ENCODE peak calls at places on chromosome 20, in ten cellular contexts. K, B, R, U, H, N, I, T, E and S are unnamed samples.

GRCh38 chr20:35369804-35370203 is 42.0 kb downstream of the UQCC1 start:
- DNase-seq in K (no peak), B (no peak), R (peak; percentile 22), U (no peak), H (no peak), N (no peak), I (no peak), T (no peak), E (no peak), S (no peak)

GRCh38 chr20:4898282-4898681 is 103.0 kb downstream of the SLC23A2 start:
- DNase-seq in K (peak; percentile 21), B (no peak), R (peak; percentile 91), U (no peak), H (no peak), N (no peak), I (no peak), T (peak; percentile 62), E (no peak), S (peak; percentile 26)

GRCh38 chr20:63518351-63518861 is 2.2 kb upstream of the PPDPF start:
- DNase-seq in K (no peak), B (no peak), R (no peak), U (no peak), H (no peak), N (no peak), I (no peak), T (no peak), E (no peak), S (no peak)

GRCh38 chr20:45432294-45432693 is 16.4 kb downstream of the PIGT start:
- DNase-seq in K (no peak), B (no peak), R (no peak), U (no peak), H (no peak), N (no peak), I (no peak), T (no peak), E (no peak), S (no peak)

GRCh38 chr20:15071010-15071808 is 733.8 kb upstream of the FLRT3 start:
- DNase-seq in K (peak; percentile 11), B (no peak), R (no peak), U (no peak), H (no peak), N (no peak), I (no peak), T (no peak), E (no peak), S (no peak)

GRCh38 chr20:32762754-32763201 is 593 bp downstream of the DNMT3B start:
- DNase-seq in K (no peak), B (peak; percentile 29), R (no peak), U (no peak), H (no peak), N (peak; percentile 30), I (no peak), T (peak; percentile 32), E (no peak), S (no peak)

GRCh38 chr20:61135266-61135665 is 116.8 kb upstream of the CDH4 start:
- DNase-seq in K (no peak), B (no peak), R (no peak), U (no peak), H (no peak), N (no peak), I (no peak), T (no peak), E (no peak), S (no peak)

GRCh38 chr20:4267242-4267641 is 251.9 kb upstream of the RNF24 start:
- DNase-seq in K (no peak), B (no peak), R (no peak), U (no peak), H (no peak), N (no peak), I (no peak), T (no peak), E (no peak), S (no peak)

GRCh38 chr20:45629496-45630100 is at the start of gene WFDC10A:
- DNase-seq in K (peak; percentile 19), B (peak; percentile 40), R (peak; percentile 72), U (peak; percentile 10), H (no peak), N (peak; percentile 44), I (no peak), T (peak; percentile 54), E (no peak), S (peak; percentile 69)

GRCh38 chr20:50348118-50348517 is 157.5 kb downstream of the CEBPB start:
- DNase-seq in K (no peak), B (no peak), R (no peak), U (no peak), H (no peak), N (no peak), I (no peak), T (no peak), E (peak; percentile 87), S (no peak)

GRCh38 chr20:58146761-58147160 is 81.7 kb downstream of the ANKRD60 start:
- DNase-seq in K (no peak), B (no peak), R (no peak), U (no peak), H (no peak), N (no peak), I (no peak), T (no peak), E (peak; percentile 64), S (no peak)

GRCh38 chr20:50701055-50701963 is 10.0 kb upstream of the RIPOR3 start:
- DNase-seq in K (no peak), B (no peak), R (peak; percentile 18), U (no peak), H (no peak), N (no peak), I (no peak), T (no peak), E (no peak), S (no peak)

GRCh38 chr20:8627386-8628030 is 441.4 kb upstream of the PLCB4 start:
- DNase-seq in K (no peak), B (no peak), R (no peak), U (no peak), H (no peak), N (no peak), I (no peak), T (no peak), E (no peak), S (no peak)

GRCh38 chr20:1273366-1273765 is 7.3 kb downstream of the SNPH start:
- DNase-seq in K (no peak), B (no peak), R (peak; percentile 78), U (no peak), H (no peak), N (no peak), I (no peak), T (no peak), E (no peak), S (no peak)

GRCh38 chr20:19251506-19251905 is 39.1 kb downstream of the SLC24A3 start:
- DNase-seq in K (no peak), B (no peak), R (no peak), U (no peak), H (no peak), N (no peak), I (no peak), T (peak; percentile 12), E (no peak), S (no peak)

GRCh38 chr20:37165031-37165430 is 14.1 kb upstream of the RPN2 start:
- DNase-seq in K (no peak), B (no peak), R (no peak), U (no peak), H (no peak), N (no peak), I (no peak), T (no peak), E (no peak), S (no peak)

GRCh38 chr20:4366076-4366475 is 350.7 kb upstream of the RNF24 start:
- DNase-seq in K (no peak), B (no peak), R (no peak), U (no peak), H (no peak), N (no peak), I (no peak), T (no peak), E (no peak), S (no peak)

GRCh38 chr20:18857640-18858039 is 44.1 kb downstream of the SCP2D1 start:
- DNase-seq in K (no peak), B (no peak), R (peak; percentile 88), U (no peak), H (no peak), N (no peak), I (no peak), T (no peak), E (no peak), S (no peak)

GRCh38 chr20:21106171-21106694 is at the start of gene LINC00237:
- DNase-seq in K (no peak), B (no peak), R (no peak), U (no peak), H (no peak), N (no peak), I (no peak), T (no peak), E (no peak), S (no peak)

GRCh38 chr20:38825901-38826625 is 20.6 kb downstream of the PPP1R16B start:
- DNase-seq in K (peak; percentile 19), B (no peak), R (peak; percentile 62), U (no peak), H (no peak), N (no peak), I (no peak), T (no peak), E (no peak), S (peak; percentile 15)

GRCh38 chr20:32227744-32228688 is 20.3 kb downstream of the POFUT1 start:
- DNase-seq in K (no peak), B (no peak), R (no peak), U (no peak), H (no peak), N (no peak), I (no peak), T (peak; percentile 90), E (no peak), S (no peak)

GRCh38 chr20:8519887-8520286 is 387.8 kb downstream of the PLCB1 start:
- DNase-seq in K (no peak), B (no peak), R (no peak), U (no peak), H (no peak), N (no peak), I (no peak), T (no peak), E (no peak), S (no peak)

GRCh38 chr20:33676121-33676520 is 1.9 kb upstream of the NECAB3 start:
- DNase-seq in K (no peak), B (no peak), R (no peak), U (no peak), H (no peak), N (no peak), I (no peak), T (no peak), E (no peak), S (no peak)

GRCh38 chr20:3047486-3048419 is 1.9 kb downstream of the MRPS26 start:
- DNase-seq in K (no peak), B (no peak), R (no peak), U (no peak), H (no peak), N (no peak), I (no peak), T (no peak), E (no peak), S (no peak)

GRCh38 chr20:50248104-50248631 is 57.5 kb downstream of the CEBPB start:
- DNase-seq in K (no peak), B (no peak), R (peak; percentile 39), U (no peak), H (no peak), N (no peak), I (no peak), T (no peak), E (no peak), S (no peak)

GRCh38 chr20:25481235-25481917 is 73.9 kb downstream of the GINS1 start:
- DNase-seq in K (no peak), B (no peak), R (no peak), U (no peak), H (no peak), N (no peak), I (no peak), T (no peak), E (no peak), S (no peak)

GRCh38 chr20:57388953-57389694 is 2.1 kb upstream of the RBM38 start:
- DNase-seq in K (no peak), B (peak; percentile 73), R (peak; percentile 68), U (peak; percentile 66), H (peak; percentile 50), N (peak; percentile 37), I (no peak), T (peak; percentile 85), E (peak; percentile 88), S (peak; percentile 26)

GRCh38 chr20:56722042-56722441 is 92.9 kb downstream of the TFAP2C start:
- DNase-seq in K (no peak), B (no peak), R (no peak), U (no peak), H (no peak), N (no peak), I (no peak), T (peak; percentile 17), E (no peak), S (no peak)